ENCODE peak calls at places on chromosomes 3 and 15, in five cellular contexts. One of them, this sample, is unnamed.

GRCh38 chr3:150761831-150762661 is 923 bp downstream of the SIAH2 start:
- DNase-seq in GM13977: no peak
- DNase-seq in A549: peak
- DNase-seq in activated CD8-positive, alpha-beta memory T cell treated with anti-CD3 and anti-CD28 coated beads, Interleukin-2, amount 50 U/mL, for 48 hours: peak
- DNase-seq in T-helper 9 cell: peak
- DNase-seq in this sample: peak

GRCh38 chr3:61624300-61624699 is 62.9 kb downstream of the PTPRG start:
- DNase-seq in T-helper 9 cell: no peak
- DNase-seq in A549: no peak
- DNase-seq in GM13977: no peak
- DNase-seq in activated CD8-positive, alpha-beta memory T cell treated with anti-CD3 and anti-CD28 coated beads, Interleukin-2, amount 50 U/mL, for 48 hours: no peak
- DNase-seq in this sample: no peak

GRCh38 chr3:132550579-132551305 is 46.3 kb upstream of the ACKR4 start:
- DNase-seq in A549: no peak
- DNase-seq in activated CD8-positive, alpha-beta memory T cell treated with anti-CD3 and anti-CD28 coated beads, Interleukin-2, amount 50 U/mL, for 48 hours: no peak
- DNase-seq in GM13977: no peak
- DNase-seq in T-helper 9 cell: no peak
- DNase-seq in this sample: no peak

GRCh38 chr3:37725842-37726241 is 135.8 kb upstream of the CTDSPL start:
- DNase-seq in activated CD8-positive, alpha-beta memory T cell treated with anti-CD3 and anti-CD28 coated beads, Interleukin-2, amount 50 U/mL, for 48 hours: no peak
- DNase-seq in A549: no peak
- DNase-seq in GM13977: no peak
- DNase-seq in T-helper 9 cell: no peak
- DNase-seq in this sample: no peak

GRCh38 chr3:139187648-139188047 is 143.0 kb upstream of the PRR23C start:
- DNase-seq in T-helper 9 cell: no peak
- DNase-seq in activated CD8-positive, alpha-beta memory T cell treated with anti-CD3 and anti-CD28 coated beads, Interleukin-2, amount 50 U/mL, for 48 hours: no peak
- DNase-seq in A549: no peak
- DNase-seq in GM13977: no peak
- DNase-seq in this sample: no peak

GRCh38 chr15:52139599-52140462 is 27.3 kb upstream of the BCL2L10 start:
- DNase-seq in activated CD8-positive, alpha-beta memory T cell treated with anti-CD3 and anti-CD28 coated beads, Interleukin-2, amount 50 U/mL, for 48 hours: peak
- DNase-seq in T-helper 9 cell: peak
- DNase-seq in A549: peak
- DNase-seq in GM13977: peak
- DNase-seq in this sample: peak

GRCh38 chr3:46705751-46706572 is 4.8 kb downstream of the TMIE start:
- DNase-seq in GM13977: no peak
- DNase-seq in A549: no peak
- DNase-seq in T-helper 9 cell: no peak
- DNase-seq in activated CD8-positive, alpha-beta memory T cell treated with anti-CD3 and anti-CD28 coated beads, Interleukin-2, amount 50 U/mL, for 48 hours: no peak
- DNase-seq in this sample: no peak

GRCh38 chr15:71713191-71713798 is 97.1 kb upstream of the NR2E3 start:
- DNase-seq in A549: no peak
- DNase-seq in activated CD8-positive, alpha-beta memory T cell treated with anti-CD3 and anti-CD28 coated beads, Interleukin-2, amount 50 U/mL, for 48 hours: no peak
- DNase-seq in T-helper 9 cell: no peak
- DNase-seq in GM13977: no peak
- DNase-seq in this sample: no peak

GRCh38 chr15:63156086-63156707 is 1.1 kb downstream of the RPS27L start:
- DNase-seq in T-helper 9 cell: no peak
- DNase-seq in activated CD8-positive, alpha-beta memory T cell treated with anti-CD3 and anti-CD28 coated beads, Interleukin-2, amount 50 U/mL, for 48 hours: no peak
- DNase-seq in A549: no peak
- DNase-seq in GM13977: peak
- DNase-seq in this sample: no peak

GRCh38 chr3:30206051-30206450 is 400.4 kb upstream of the TGFBR2 start:
- DNase-seq in activated CD8-positive, alpha-beta memory T cell treated with anti-CD3 and anti-CD28 coated beads, Interleukin-2, amount 50 U/mL, for 48 hours: no peak
- DNase-seq in A549: no peak
- DNase-seq in T-helper 9 cell: no peak
- DNase-seq in GM13977: no peak
- DNase-seq in this sample: no peak

GRCh38 chr3:25572919-25573385 is 91.8 kb downstream of the TOP2B start:
- DNase-seq in GM13977: no peak
- DNase-seq in activated CD8-positive, alpha-beta memory T cell treated with anti-CD3 and anti-CD28 coated beads, Interleukin-2, amount 50 U/mL, for 48 hours: no peak
- DNase-seq in A549: no peak
- DNase-seq in T-helper 9 cell: no peak
- DNase-seq in this sample: no peak

GRCh38 chr3:178189854-178190253 is 346.4 kb upstream of the KCNMB2 start:
- DNase-seq in GM13977: no peak
- DNase-seq in T-helper 9 cell: no peak
- DNase-seq in A549: no peak
- DNase-seq in activated CD8-positive, alpha-beta memory T cell treated with anti-CD3 and anti-CD28 coated beads, Interleukin-2, amount 50 U/mL, for 48 hours: no peak
- DNase-seq in this sample: no peak

GRCh38 chr3:51311055-51311454 is 74.0 kb upstream of the MANF start:
- DNase-seq in activated CD8-positive, alpha-beta memory T cell treated with anti-CD3 and anti-CD28 coated beads, Interleukin-2, amount 50 U/mL, for 48 hours: no peak
- DNase-seq in GM13977: peak
- DNase-seq in A549: peak
- DNase-seq in T-helper 9 cell: no peak
- DNase-seq in this sample: no peak

GRCh38 chr15:91948001-91948608 is 94.6 kb downstream of the SLCO3A1 start:
- DNase-seq in activated CD8-positive, alpha-beta memory T cell treated with anti-CD3 and anti-CD28 coated beads, Interleukin-2, amount 50 U/mL, for 48 hours: no peak
- DNase-seq in T-helper 9 cell: no peak
- DNase-seq in A549: peak
- DNase-seq in GM13977: no peak
- DNase-seq in this sample: no peak

GRCh38 chr3:15681668-15682067 is 80.1 kb downstream of the BTD start:
- DNase-seq in GM13977: no peak
- DNase-seq in T-helper 9 cell: no peak
- DNase-seq in A549: no peak
- DNase-seq in activated CD8-positive, alpha-beta memory T cell treated with anti-CD3 and anti-CD28 coated beads, Interleukin-2, amount 50 U/mL, for 48 hours: no peak
- DNase-seq in this sample: no peak

GRCh38 chr15:80770356-80770705 is 8.8 kb upstream of the CEMIP start:
- DNase-seq in GM13977: no peak
- DNase-seq in activated CD8-positive, alpha-beta memory T cell treated with anti-CD3 and anti-CD28 coated beads, Interleukin-2, amount 50 U/mL, for 48 hours: no peak
- DNase-seq in T-helper 9 cell: no peak
- DNase-seq in A549: no peak
- DNase-seq in this sample: no peak

GRCh38 chr3:147618636-147619035 is 209.5 kb downstream of the ZIC1 start:
- DNase-seq in GM13977: no peak
- DNase-seq in activated CD8-positive, alpha-beta memory T cell treated with anti-CD3 and anti-CD28 coated beads, Interleukin-2, amount 50 U/mL, for 48 hours: no peak
- DNase-seq in T-helper 9 cell: no peak
- DNase-seq in A549: no peak
- DNase-seq in this sample: no peak

GRCh38 chr3:43153189-43154083 is 47.6 kb upstream of the POMGNT2 start:
- DNase-seq in T-helper 9 cell: no peak
- DNase-seq in A549: no peak
- DNase-seq in activated CD8-positive, alpha-beta memory T cell treated with anti-CD3 and anti-CD28 coated beads, Interleukin-2, amount 50 U/mL, for 48 hours: no peak
- DNase-seq in GM13977: no peak
- DNase-seq in this sample: no peak

GRCh38 chr3:128491900-128492352 is 1.1 kb downstream of the GATA2 start:
- DNase-seq in activated CD8-positive, alpha-beta memory T cell treated with anti-CD3 and anti-CD28 coated beads, Interleukin-2, amount 50 U/mL, for 48 hours: no peak
- DNase-seq in A549: no peak
- DNase-seq in T-helper 9 cell: no peak
- DNase-seq in GM13977: no peak
- DNase-seq in this sample: no peak

GRCh38 chr15:37931868-37932267 is 2.6 kb upstream of the TMCO5A start:
- DNase-seq in T-helper 9 cell: no peak
- DNase-seq in activated CD8-positive, alpha-beta memory T cell treated with anti-CD3 and anti-CD28 coated beads, Interleukin-2, amount 50 U/mL, for 48 hours: no peak
- DNase-seq in A549: no peak
- DNase-seq in GM13977: no peak
- DNase-seq in this sample: no peak

GRCh38 chr3:13493867-13494441 is 13.8 kb downstream of the HDAC11 start:
- DNase-seq in A549: no peak
- DNase-seq in GM13977: no peak
- DNase-seq in T-helper 9 cell: no peak
- DNase-seq in activated CD8-positive, alpha-beta memory T cell treated with anti-CD3 and anti-CD28 coated beads, Interleukin-2, amount 50 U/mL, for 48 hours: no peak
- DNase-seq in this sample: no peak

GRCh38 chr3:98725352-98725751 is 37.8 kb upstream of the ST3GAL6 start:
- DNase-seq in T-helper 9 cell: no peak
- DNase-seq in A549: no peak
- DNase-seq in activated CD8-positive, alpha-beta memory T cell treated with anti-CD3 and anti-CD28 coated beads, Interleukin-2, amount 50 U/mL, for 48 hours: no peak
- DNase-seq in GM13977: no peak
- DNase-seq in this sample: no peak

GRCh38 chr15:77620297-77620696 is 12.4 kb downstream of the LINGO1 start:
- DNase-seq in GM13977: no peak
- DNase-seq in T-helper 9 cell: no peak
- DNase-seq in activated CD8-positive, alpha-beta memory T cell treated with anti-CD3 and anti-CD28 coated beads, Interleukin-2, amount 50 U/mL, for 48 hours: no peak
- DNase-seq in A549: no peak
- DNase-seq in this sample: no peak

GRCh38 chr15:94793641-94794040 is 562.3 kb downstream of the MCTP2 start:
- DNase-seq in GM13977: no peak
- DNase-seq in A549: no peak
- DNase-seq in T-helper 9 cell: no peak
- DNase-seq in activated CD8-positive, alpha-beta memory T cell treated with anti-CD3 and anti-CD28 coated beads, Interleukin-2, amount 50 U/mL, for 48 hours: no peak
- DNase-seq in this sample: no peak

GRCh38 chr3:165195628-165196576 is at the start of gene SLITRK3:
- DNase-seq in GM13977: peak
- DNase-seq in A549: no peak
- DNase-seq in activated CD8-positive, alpha-beta memory T cell treated with anti-CD3 and anti-CD28 coated beads, Interleukin-2, amount 50 U/mL, for 48 hours: no peak
- DNase-seq in T-helper 9 cell: no peak
- DNase-seq in this sample: no peak

GRCh38 chr15:84783493-84784251 is 33.5 kb upstream of the ALPK3 start:
- DNase-seq in GM13977: no peak
- DNase-seq in T-helper 9 cell: no peak
- DNase-seq in A549: no peak
- DNase-seq in activated CD8-positive, alpha-beta memory T cell treated with anti-CD3 and anti-CD28 coated beads, Interleukin-2, amount 50 U/mL, for 48 hours: peak
- DNase-seq in this sample: no peak

GRCh38 chr15:72866086-72866646 is 82.6 kb upstream of the ADPGK start:
- DNase-seq in T-helper 9 cell: no peak
- DNase-seq in activated CD8-positive, alpha-beta memory T cell treated with anti-CD3 and anti-CD28 coated beads, Interleukin-2, amount 50 U/mL, for 48 hours: no peak
- DNase-seq in A549: no peak
- DNase-seq in GM13977: no peak
- DNase-seq in this sample: no peak

GRCh38 chr3:3031358-3031757 is 78.8 kb downstream of the IL5RA start:
- DNase-seq in A549: no peak
- DNase-seq in activated CD8-positive, alpha-beta memory T cell treated with anti-CD3 and anti-CD28 coated beads, Interleukin-2, amount 50 U/mL, for 48 hours: no peak
- DNase-seq in GM13977: no peak
- DNase-seq in T-helper 9 cell: no peak
- DNase-seq in this sample: no peak

GRCh38 chr3:41202075-41202833 is 2.9 kb downstream of the CTNNB1 start:
- DNase-seq in GM13977: no peak
- DNase-seq in T-helper 9 cell: no peak
- DNase-seq in A549: no peak
- DNase-seq in activated CD8-positive, alpha-beta memory T cell treated with anti-CD3 and anti-CD28 coated beads, Interleukin-2, amount 50 U/mL, for 48 hours: no peak
- DNase-seq in this sample: no peak

GRCh38 chr15:63502137-63502801 is 2.1 kb upstream of the USP3 start:
- DNase-seq in A549: no peak
- DNase-seq in GM13977: no peak
- DNase-seq in T-helper 9 cell: no peak
- DNase-seq in activated CD8-positive, alpha-beta memory T cell treated with anti-CD3 and anti-CD28 coated beads, Interleukin-2, amount 50 U/mL, for 48 hours: peak
- DNase-seq in this sample: no peak

GRCh38 chr3:45554001-45554691 is 40.4 kb upstream of the LIMD1 start:
- DNase-seq in activated CD8-positive, alpha-beta memory T cell treated with anti-CD3 and anti-CD28 coated beads, Interleukin-2, amount 50 U/mL, for 48 hours: no peak
- DNase-seq in A549: no peak
- DNase-seq in GM13977: peak
- DNase-seq in T-helper 9 cell: no peak
- DNase-seq in this sample: no peak

GRCh38 chr15:26082833-26083174 is 219.7 kb upstream of the ATP10A start:
- DNase-seq in activated CD8-positive, alpha-beta memory T cell treated with anti-CD3 and anti-CD28 coated beads, Interleukin-2, amount 50 U/mL, for 48 hours: no peak
- DNase-seq in A549: no peak
- DNase-seq in GM13977: no peak
- DNase-seq in T-helper 9 cell: no peak
- DNase-seq in this sample: no peak

GRCh38 chr15:90872481-90873184 is 4.2 kb downstream of the FURIN start:
- DNase-seq in activated CD8-positive, alpha-beta memory T cell treated with anti-CD3 and anti-CD28 coated beads, Interleukin-2, amount 50 U/mL, for 48 hours: peak
- DNase-seq in T-helper 9 cell: no peak
- DNase-seq in GM13977: peak
- DNase-seq in A549: no peak
- DNase-seq in this sample: no peak

GRCh38 chr3:150912501-150912900 is 7.3 kb upstream of the MINDY4B start:
- DNase-seq in T-helper 9 cell: no peak
- DNase-seq in GM13977: no peak
- DNase-seq in activated CD8-positive, alpha-beta memory T cell treated with anti-CD3 and anti-CD28 coated beads, Interleukin-2, amount 50 U/mL, for 48 hours: no peak
- DNase-seq in A549: no peak
- DNase-seq in this sample: no peak

GRCh38 chr3:141193431-141193830 is 38.2 kb upstream of the PXYLP1 start:
- DNase-seq in activated CD8-positive, alpha-beta memory T cell treated with anti-CD3 and anti-CD28 coated beads, Interleukin-2, amount 50 U/mL, for 48 hours: no peak
- DNase-seq in A549: no peak
- DNase-seq in T-helper 9 cell: no peak
- DNase-seq in GM13977: no peak
- DNase-seq in this sample: no peak

GRCh38 chr3:162338514-162338913 is 841.9 kb downstream of the OTOL1 start:
- DNase-seq in GM13977: no peak
- DNase-seq in T-helper 9 cell: no peak
- DNase-seq in activated CD8-positive, alpha-beta memory T cell treated with anti-CD3 and anti-CD28 coated beads, Interleukin-2, amount 50 U/mL, for 48 hours: no peak
- DNase-seq in A549: no peak
- DNase-seq in this sample: no peak